ENCODE peak calls at places on chromosome 7, in seven cellular contexts. W is NCI-H1092 treated with DMSO at 0.1 percent for 48 hours; N is activated CD4-positive, CD25-positive, alpha-beta regulatory T cell; F is choroid plexus epithelial cell; Z is coronary artery; R is DMS53; A is bronchial epithelial cell. V is an unnamed sample.

GRCh38 chr7:129047761-129048160 is 7.2 kb downstream of the TNPO3 start:
- DNase-seq in W (no peak), N (no peak), F (no peak), Z (no peak), R (no peak), A (no peak), V (no peak)

GRCh38 chr7:4136501-4137110 is 545.5 kb upstream of the FOXK1 start:
- DNase-seq in W (peak), N (no peak), F (no peak), Z (no peak), R (no peak), A (no peak), V (no peak)

GRCh38 chr7:91412298-91412697 is 148.1 kb downstream of the FZD1 start:
- DNase-seq in W (no peak), N (no peak), F (no peak), Z (no peak), R (no peak), A (no peak), V (no peak)

GRCh38 chr7:158093156-158093796 is 494.3 kb downstream of the PTPRN2 start:
- DNase-seq in W (no peak), N (no peak), F (no peak), Z (no peak), R (no peak), A (no peak), V (no peak)

GRCh38 chr7:106284516-106285050 is at the start of gene NAMPT:
- DNase-seq in W (peak), N (peak), F (no peak), Z (no peak), R (peak), A (no peak), V (peak)

GRCh38 chr7:117791877-117792780 is 81.1 kb downstream of the CTTNBP2 start:
- DNase-seq in W (no peak), N (no peak), F (no peak), Z (no peak), R (peak), A (no peak), V (no peak)

GRCh38 chr7:94008537-94008936 is 4.4 kb upstream of the BET1 start:
- DNase-seq in W (no peak), N (no peak), F (no peak), Z (no peak), R (peak), A (peak), V (peak)

GRCh38 chr7:50953820-50954219 is 171.1 kb upstream of the GRB10 start:
- DNase-seq in W (no peak), N (no peak), F (peak), Z (no peak), R (peak), A (peak), V (peak)

GRCh38 chr7:150983893-150984368 is 5.8 kb upstream of the KCNH2 start:
- DNase-seq in W (no peak), N (no peak), F (peak), Z (no peak), R (peak), A (peak), V (peak)

GRCh38 chr7:66631471-66631870 is 2.8 kb downstream of the KCTD7 start:
- DNase-seq in W (no peak), N (no peak), F (peak), Z (no peak), R (no peak), A (no peak), V (no peak)

GRCh38 chr7:12715372-12716133 is 28.1 kb downstream of the ARL4A start:
- DNase-seq in W (peak), N (no peak), F (peak), Z (peak), R (peak), A (peak), V (peak)

GRCh38 chr7:27775772-27776171 is 35.8 kb downstream of the TAX1BP1 start:
- DNase-seq in W (no peak), N (no peak), F (no peak), Z (no peak), R (no peak), A (no peak), V (no peak)

GRCh38 chr7:31794851-31795250 is 107.8 kb downstream of the PPP1R17 start:
- DNase-seq in W (no peak), N (no peak), F (no peak), Z (no peak), R (no peak), A (no peak), V (no peak)

GRCh38 chr7:142263598-142264380 is 5.9 kb upstream of the PRSS58 start:
- DNase-seq in W (no peak), N (no peak), F (peak), Z (no peak), R (no peak), A (peak), V (peak)

GRCh38 chr7:138097064-138097741 is 20.9 kb downstream of the AKR1D1 start:
- DNase-seq in W (no peak), N (no peak), F (peak), Z (no peak), R (peak), A (peak), V (peak)

GRCh38 chr7:2508327-2509231 is 11.0 kb upstream of the LFNG start:
- DNase-seq in W (no peak), N (peak), F (peak), Z (no peak), R (peak), A (peak), V (no peak)

GRCh38 chr7:45937301-45937700 is 16.2 kb upstream of the IGFBP3 start:
- DNase-seq in W (no peak), N (no peak), F (no peak), Z (no peak), R (no peak), A (peak), V (no peak)

GRCh38 chr7:31059551-31059950 is 7.4 kb downstream of the ADCYAP1R1 start:
- DNase-seq in W (no peak), N (no peak), F (no peak), Z (no peak), R (peak), A (no peak), V (no peak)

GRCh38 chr7:120274899-120275298 is 1.9 kb downstream of the KCND2 start:
- DNase-seq in W (no peak), N (no peak), F (no peak), Z (no peak), R (no peak), A (no peak), V (no peak)

GRCh38 chr7:149856-150636 is 42.3 kb upstream of the FAM20C start:
- DNase-seq in W (peak), N (peak), F (no peak), Z (no peak), R (no peak), A (peak), V (no peak)

GRCh38 chr7:17230099-17230807 is 68.2 kb upstream of the AHR start:
- DNase-seq in W (no peak), N (no peak), F (no peak), Z (no peak), R (no peak), A (no peak), V (no peak)

GRCh38 chr7:69599879-69600764 is 1.8 kb downstream of the AUTS2 start:
- DNase-seq in W (peak), N (no peak), F (no peak), Z (no peak), R (peak), A (no peak), V (no peak)

GRCh38 chr7:142024547-142024946 is 28.9 kb downstream of the MGAM start:
- DNase-seq in W (no peak), N (no peak), F (peak), Z (no peak), R (no peak), A (peak), V (peak)

GRCh38 chr7:117229350-117229749 is 93.5 kb downstream of the WNT2 start:
- DNase-seq in W (no peak), N (no peak), F (peak), Z (no peak), R (no peak), A (no peak), V (no peak)

GRCh38 chr7:157543276-157543675 is 206.5 kb downstream of the DNAJB6 start:
- DNase-seq in W (no peak), N (no peak), F (no peak), Z (no peak), R (no peak), A (no peak), V (no peak)

GRCh38 chr7:157429001-157429679 is 92.3 kb downstream of the DNAJB6 start:
- DNase-seq in W (no peak), N (no peak), F (no peak), Z (no peak), R (no peak), A (no peak), V (no peak)

GRCh38 chr7:18361756-18362155 is 133.8 kb upstream of the HDAC9 start:
- DNase-seq in W (no peak), N (no peak), F (peak), Z (no peak), R (peak), A (peak), V (peak)

GRCh38 chr7:128347573-128348147 is 4.0 kb upstream of the RBM28 start:
- DNase-seq in W (peak), N (no peak), F (peak), Z (no peak), R (peak), A (peak), V (peak)

GRCh38 chr7:152608208-152608607 is 67.7 kb downstream of the XRCC2 start:
- DNase-seq in W (no peak), N (no peak), F (no peak), Z (no peak), R (no peak), A (no peak), V (no peak)

GRCh38 chr7:36131499-36131898 is 21.6 kb upstream of the EEPD1 start:
- DNase-seq in W (no peak), N (no peak), F (no peak), Z (no peak), R (no peak), A (no peak), V (no peak)

V was measured in MCF 10A.